ENCODE peak calls at places on chromosomes 11 and 22, in seven cellular contexts. W is brain microvascular endothelial cell; Z is thoracic aorta; M is CD4-positive, alpha-beta T cell; V is nephron progenitor cell; O is fibroblast of the aortic adventitia; U is activated B cell treated with CpG ODN at 0.5 μM for 24 hours. D is an unnamed sample.

GRCh38 chr11:20671856-20672546 is 2.6 kb downstream of the NELL1 start:
- DNase-seq in O (no peak), U (no peak), Z (no peak), M (no peak), W (no peak), V (no peak), D (no peak)

GRCh38 chr11:46712874-46713576 is 6.0 kb upstream of the F2 start:
- DNase-seq in Z (no peak), U (no peak), O (no peak), M (no peak), V (no peak), W (no peak), D (no peak)

GRCh38 chr11:46278387-46279173 is 1.1 kb downstream of the CREB3L1 start:
- DNase-seq in U (no peak), M (peak; percentile 19), O (peak; percentile 58), V (peak; percentile 71), W (peak; percentile 55), Z (no peak), D (peak; percentile 74)

GRCh38 chr22:39487826-39488520 is 14.1 kb upstream of the MIEF1 start:
- DNase-seq in V (no peak), W (no peak), U (no peak), O (no peak), M (no peak), Z (no peak), D (no peak)

GRCh38 chr22:20660441-20661054 is 113.4 kb upstream of the SERPIND1 start:
- DNase-seq in O (no peak), V (no peak), M (no peak), W (no peak), U (no peak), Z (no peak), D (no peak)

GRCh38 chr11:88704505-88704904 is 361.3 kb downstream of the GRM5 start:
- DNase-seq in W (peak; percentile 0), Z (no peak), O (peak; percentile 11), M (no peak), V (peak; percentile 12), U (no peak), D (no peak)

GRCh38 chr11:48024635-48025071 is 44.3 kb downstream of the PTPRJ start:
- DNase-seq in Z (no peak), U (no peak), V (no peak), M (no peak), W (no peak), O (no peak), D (no peak)

GRCh38 chr11:488062-488461 is 19.0 kb downstream of the RNH1 start:
- DNase-seq in W (no peak), Z (no peak), M (no peak), O (no peak), U (no peak), V (no peak), D (no peak)

GRCh38 chr11:40240284-40240683 is 1219.2 kb downstream of the LRRC4C start:
- DNase-seq in O (no peak), M (no peak), W (no peak), Z (no peak), U (no peak), V (no peak), D (no peak)

GRCh38 chr22:20015971-20016733 is 471 bp downstream of the ARVCF start:
- DNase-seq in U (peak; percentile 52), V (peak; percentile 62), M (no peak), Z (no peak), W (no peak), O (no peak), D (no peak)

GRCh38 chr11:114031599-114032320 is 27.8 kb upstream of the ZBTB16 start:
- DNase-seq in W (no peak), O (no peak), V (no peak), Z (no peak), U (no peak), M (no peak), D (no peak)

GRCh38 chr11:128704517-128704916 is 10.6 kb downstream of the FLI1 start:
- DNase-seq in Z (no peak), O (no peak), V (no peak), M (no peak), U (no peak), W (no peak), D (no peak)

GRCh38 chr22:36739185-36739584 is 35.6 kb upstream of the CACNG2 start:
- DNase-seq in V (no peak), U (no peak), O (no peak), M (no peak), Z (no peak), W (no peak), D (no peak)

GRCh38 chr11:9936754-9937153 is 272.9 kb downstream of the SWAP70 start:
- DNase-seq in V (no peak), O (no peak), W (no peak), Z (no peak), M (no peak), U (no peak), D (no peak)

GRCh38 chr22:21020802-21021429 is 6.0 kb downstream of the P2RX6 start:
- DNase-seq in O (no peak), Z (no peak), U (no peak), M (no peak), W (no peak), V (no peak), D (no peak)

GRCh38 chr11:75421035-75421602 is 11.9 kb downstream of the KLHL35 start:
- DNase-seq in O (no peak), V (no peak), M (no peak), Z (no peak), U (no peak), W (no peak), D (no peak)

GRCh38 chr22:44037519-44038370 is 13.6 kb downstream of the PARVB start:
- DNase-seq in W (peak; percentile 90), O (peak; percentile 92), M (no peak), Z (no peak), U (no peak), V (no peak), D (no peak)

GRCh38 chr22:27843441-27843840 is 41.9 kb upstream of the MN1 start:
- DNase-seq in W (no peak), M (no peak), V (no peak), Z (no peak), U (no peak), O (no peak), D (no peak)

GRCh38 chr22:40911772-40912171 is 39.4 kb upstream of the RBX1 start:
- DNase-seq in O (no peak), M (no peak), Z (no peak), V (no peak), W (peak; percentile 9), U (no peak), D (no peak)

GRCh38 chr11:112864715-112865114 is 96.5 kb upstream of the NCAM1 start:
- DNase-seq in O (no peak), W (no peak), M (no peak), U (no peak), Z (no peak), V (no peak), D (no peak)
- TF ChIP-seq CTCF in O (no peak), W (no peak), M (no peak), U (no peak), Z (no peak), V (no peak), D (no peak)

GRCh38 chr11:69052343-69053168 is 3.8 kb downstream of the TPCN2 start:
- DNase-seq in Z (no peak), M (no peak), W (no peak), O (no peak), U (no peak), V (no peak), D (no peak)
- TF ChIP-seq CTCF in Z (no peak), M (no peak), W (no peak), O (no peak), U (no peak), V (no peak), D (no peak)

GRCh38 chr22:25779890-25780289 is 37.9 kb downstream of the MYO18B start:
- DNase-seq in O (no peak), V (no peak), U (no peak), Z (no peak), W (no peak), M (no peak), D (no peak)

GRCh38 chr22:25777411-25777810 is 35.4 kb downstream of the MYO18B start:
- DNase-seq in O (no peak), U (no peak), W (no peak), V (no peak), M (no peak), Z (no peak), D (no peak)

GRCh38 chr22:25779426-25779825 is 37.4 kb downstream of the MYO18B start:
- DNase-seq in U (no peak), Z (no peak), W (no peak), O (no peak), V (no peak), M (no peak), D (no peak)

GRCh38 chr22:25775501-25775900 is 33.5 kb downstream of the MYO18B start:
- DNase-seq in W (peak; percentile 59), Z (no peak), U (no peak), V (peak; percentile 62), O (no peak), M (no peak), D (no peak)

DNA sequence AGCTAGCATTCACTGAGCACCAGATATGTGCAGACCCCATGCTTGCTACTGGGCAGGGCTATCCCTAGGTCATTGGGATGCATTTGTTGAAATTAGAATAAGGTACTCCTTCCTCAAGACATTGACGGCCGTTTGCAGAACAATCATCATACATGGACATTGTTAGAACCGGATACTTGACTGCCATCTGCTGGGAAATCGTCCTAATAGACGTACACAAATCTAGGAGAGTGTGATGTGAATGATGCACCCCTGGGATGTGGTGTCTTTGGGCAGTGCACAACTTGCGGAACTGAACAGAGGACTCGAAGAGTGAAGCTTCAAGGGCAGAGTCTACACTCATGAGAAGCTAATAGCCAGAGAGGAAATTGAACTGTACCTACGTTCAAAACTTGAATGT is 35.9 kb downstream of the MYO18B start:
- DNase-seq in V (no peak), O (peak; percentile 62), Z (no peak), M (no peak), W (peak; percentile 71), U (no peak), D (no peak)
- TF ChIP-seq CTCF in V (no peak), O (peak; percentile 46), Z (no peak), M (no peak), W (peak; percentile 69), U (no peak), D (no peak)

GRCh38 chr11:69912911-69913451 is 93.8 kb upstream of the FGF3 start:
- DNase-seq in Z (no peak), O (peak; percentile 15), V (peak; percentile 7), W (no peak), U (no peak), M (no peak), D (no peak)
- TF ChIP-seq CTCF in Z (no peak), O (peak; percentile 36), V (no peak), W (peak; percentile 66), U (no peak), M (no peak), D (peak; percentile 14)